ENCODE peak calls at places on chromosomes 4 and X, in ten cellular contexts. I, U, L, C, K, B, E, N, A and H are unnamed samples.

GRCh38 chr4:73612032-73612431 is 8.2 kb downstream of the RASSF6 start:
- DNase-seq in I (no peak), U (no peak), L (no peak), C (no peak), K (no peak), B (no peak), E (no peak), N (peak), A (no peak), H (no peak)

GRCh38 chrX:123230798-123231197 is 46.7 kb downstream of the GRIA3 start:
- DNase-seq in I (no peak), U (no peak), L (no peak), C (no peak), K (no peak), B (no peak), E (no peak), N (no peak), A (no peak), H (no peak)

GRCh38 chr4:115871596-115871995 is 758.2 kb upstream of the NDST4 start:
- DNase-seq in I (no peak), U (no peak), L (no peak), C (no peak), K (no peak), B (no peak), E (no peak), N (no peak), A (no peak), H (no peak)

GRCh38 chrX:136397001-136397400 is 90.7 kb upstream of the BRS3 start:
- DNase-seq in I (no peak), U (no peak), L (no peak), C (no peak), K (no peak), B (no peak), E (no peak), N (peak), A (no peak), H (no peak)

GRCh38 chrX:24203072-24203808 is 53.7 kb downstream of the ZFX start:
- DNase-seq in I (no peak), U (no peak), L (no peak), C (no peak), K (no peak), B (no peak), E (no peak), N (no peak), A (no peak), H (no peak)

GRCh38 chr4:153295131-153295755 is 49.2 kb upstream of the MND1 start:
- DNase-seq in I (no peak), U (no peak), L (no peak), C (no peak), K (no peak), B (no peak), E (no peak), N (no peak), A (no peak), H (no peak)

GRCh38 chrX:55342533-55343501 is 78.1 kb upstream of the PAGE3 start:
- DNase-seq in I (no peak), U (peak), L (no peak), C (no peak), K (no peak), B (no peak), E (peak), N (peak), A (no peak), H (no peak)

GRCh38 chrX:2967998-2968909 is 38.1 kb upstream of the ARSH start:
- DNase-seq in I (no peak), U (peak), L (peak), C (no peak), K (no peak), B (no peak), E (no peak), N (peak), A (no peak), H (peak)

GRCh38 chrX:38578152-38578551 is 16.8 kb downstream of the TSPAN7 start:
- DNase-seq in I (no peak), U (no peak), L (no peak), C (no peak), K (no peak), B (no peak), E (no peak), N (no peak), A (no peak), H (no peak)

GRCh38 chr4:185374573-185374972 is 21.2 kb downstream of the LRP2BP start:
- DNase-seq in I (no peak), U (no peak), L (no peak), C (no peak), K (no peak), B (no peak), E (no peak), N (no peak), A (no peak), H (no peak)

GRCh38 chrX:45621356-45622041 is 420.8 kb upstream of the DIPK2B start:
- DNase-seq in I (no peak), U (no peak), L (no peak), C (no peak), K (no peak), B (no peak), E (no peak), N (peak), A (no peak), H (no peak)

GRCh38 chr4:137804906-137805511 is 272.7 kb upstream of the PCDH18 start:
- DNase-seq in I (no peak), U (no peak), L (no peak), C (no peak), K (no peak), B (no peak), E (no peak), N (no peak), A (no peak), H (no peak)

GRCh38 chr4:116016201-116016600 is 902.8 kb upstream of the NDST4 start:
- DNase-seq in I (no peak), U (no peak), L (no peak), C (no peak), K (no peak), B (no peak), E (no peak), N (peak), A (no peak), H (peak)

GRCh38 chrX:20362268-20363002 is 95.7 kb upstream of the RPS6KA3 start:
- DNase-seq in I (no peak), U (no peak), L (no peak), C (no peak), K (no peak), B (no peak), E (no peak), N (peak), A (no peak), H (no peak)

GRCh38 chr4:174873931-174874330 is 44.2 kb upstream of the ADAM29 start:
- DNase-seq in I (no peak), U (no peak), L (no peak), C (no peak), K (no peak), B (no peak), E (peak), N (peak), A (no peak), H (no peak)

GRCh38 chrX:21845096-21845495 is 5.7 kb downstream of the MBTPS2 start:
- DNase-seq in I (no peak), U (no peak), L (no peak), C (no peak), K (no peak), B (no peak), E (no peak), N (no peak), A (no peak), H (no peak)

GRCh38 chrX:155094468-155095061 is 23.3 kb downstream of the BRCC3 start:
- DNase-seq in I (no peak), U (no peak), L (no peak), C (no peak), K (no peak), B (no peak), E (peak), N (peak), A (no peak), H (peak)

GRCh38 chrX:23012162-23012561 is 12.4 kb downstream of the DDX53 start:
- DNase-seq in I (no peak), U (no peak), L (no peak), C (no peak), K (no peak), B (no peak), E (peak), N (no peak), A (no peak), H (no peak)

GRCh38 chr4:145132521-145133098 is 34.5 kb downstream of the ABCE1 start:
- DNase-seq in I (no peak), U (no peak), L (no peak), C (no peak), K (no peak), B (no peak), E (no peak), N (peak), A (no peak), H (peak)

GRCh38 chr4:19266566-19266965 is 985.1 kb upstream of the SLIT2 start:
- DNase-seq in I (no peak), U (no peak), L (no peak), C (no peak), K (no peak), B (no peak), E (no peak), N (no peak), A (no peak), H (no peak)

GRCh38 chr4:7823416-7823824 is 116.2 kb downstream of the AFAP1 start:
- DNase-seq in I (no peak), U (peak), L (peak), C (peak), K (no peak), B (no peak), E (peak), N (peak), A (peak), H (no peak)

GRCh38 chr4:82500830-82501229 is 61.0 kb downstream of the TMEM150C start:
- DNase-seq in I (no peak), U (no peak), L (no peak), C (no peak), K (no peak), B (no peak), E (no peak), N (no peak), A (no peak), H (no peak)

GRCh38 chr4:94544811-94545210 is 93.1 kb downstream of the PDLIM5 start:
- DNase-seq in I (no peak), U (no peak), L (no peak), C (no peak), K (no peak), B (no peak), E (no peak), N (peak), A (no peak), H (no peak)

GRCh38 chr4:168655182-168655581 is 158.3 kb downstream of the PALLD start:
- DNase-seq in I (no peak), U (no peak), L (no peak), C (no peak), K (no peak), B (no peak), E (no peak), N (no peak), A (no peak), H (no peak)

GRCh38 chr4:8860096-8860891 is 11.3 kb downstream of the HMX1 start:
- DNase-seq in I (no peak), U (no peak), L (no peak), C (no peak), K (peak), B (no peak), E (no peak), N (no peak), A (no peak), H (no peak)

GRCh38 chr4:7217453-7218310 is 25.3 kb downstream of the SORCS2 start:
- DNase-seq in I (peak), U (no peak), L (no peak), C (no peak), K (no peak), B (no peak), E (no peak), N (no peak), A (no peak), H (no peak)

GRCh38 chr4:2419814-2420213 is 1.1 kb downstream of the CFAP99 start:
- DNase-seq in I (no peak), U (no peak), L (no peak), C (peak), K (no peak), B (no peak), E (no peak), N (no peak), A (no peak), H (no peak)
- H3K4me3 ChIP-seq in I (no peak), U (no peak), L (no peak), C (no peak), K (no peak), B (no peak), E (no peak), N (no peak), A (no peak), H (no peak)

GRCh38 chr4:51862199-51862598 is 19.2 kb downstream of the DCUN1D4 start:
- DNase-seq in I (no peak), U (no peak), L (no peak), C (no peak), K (no peak), B (no peak), E (no peak), N (no peak), A (no peak), H (no peak)
- TF ChIP-seq CTCF in I (no peak), U (no peak), L (no peak), C (no peak), K (no peak), B (no peak), E (no peak), N (no peak), A (no peak), H (no peak)

DNA sequence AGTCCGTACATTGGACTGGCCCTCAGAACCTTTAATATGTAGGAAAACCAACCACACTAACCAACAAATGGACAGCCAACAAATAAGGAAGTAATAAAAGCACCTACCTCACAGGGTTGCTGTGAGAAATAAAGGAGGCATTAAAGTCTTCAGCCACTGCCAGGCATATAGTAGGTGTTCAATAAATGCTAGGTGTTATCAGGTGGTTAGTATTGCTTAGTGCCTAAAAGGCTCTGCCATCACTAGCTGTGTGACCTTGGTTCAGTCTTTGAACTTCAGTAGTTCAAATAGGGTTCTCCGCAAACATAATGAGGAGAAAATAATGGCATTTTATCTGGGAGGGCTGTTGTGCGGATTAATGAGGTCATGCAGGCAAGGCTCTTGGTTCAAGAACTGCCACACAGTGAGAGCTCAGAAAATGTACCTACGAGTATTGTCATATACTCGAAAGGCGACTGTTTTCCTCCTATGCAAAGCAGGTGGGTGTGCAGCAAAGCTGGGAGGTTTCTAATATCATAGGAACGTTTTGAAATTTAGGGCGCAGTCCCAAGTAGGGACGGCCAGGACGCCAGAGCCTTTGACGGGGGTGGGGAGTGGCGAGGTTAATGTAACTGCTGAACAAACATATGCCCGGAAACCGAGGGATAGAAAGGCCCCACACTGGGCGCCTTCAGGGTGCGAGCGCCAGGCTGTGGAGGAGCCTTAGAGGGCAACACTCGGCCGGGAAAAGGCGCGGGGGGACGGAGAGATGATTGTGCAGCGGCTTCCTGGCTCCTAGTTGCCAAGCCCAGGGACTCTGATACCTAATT is 7.0 kb upstream of the GSX2 start:
- DNase-seq in I (no peak), U (no peak), L (peak), C (no peak), K (no peak), B (no peak), E (no peak), N (no peak), A (no peak), H (no peak)
- H3K4me3 ChIP-seq in I (no peak), U (no peak), L (no peak), C (no peak), K (no peak), B (no peak), E (no peak), N (no peak), A (peak), H (no peak)

GRCh38 chr4:56739104-56739777 is 58.1 kb upstream of the HOPX start:
- DNase-seq in I (no peak), U (no peak), L (no peak), C (no peak), K (no peak), B (no peak), E (no peak), N (peak), A (no peak), H (no peak)
- TF ChIP-seq CTCF in I (no peak), U (no peak), L (no peak), C (no peak), K (no peak), B (no peak), E (no peak), N (no peak), A (no peak), H (no peak)

DNA sequence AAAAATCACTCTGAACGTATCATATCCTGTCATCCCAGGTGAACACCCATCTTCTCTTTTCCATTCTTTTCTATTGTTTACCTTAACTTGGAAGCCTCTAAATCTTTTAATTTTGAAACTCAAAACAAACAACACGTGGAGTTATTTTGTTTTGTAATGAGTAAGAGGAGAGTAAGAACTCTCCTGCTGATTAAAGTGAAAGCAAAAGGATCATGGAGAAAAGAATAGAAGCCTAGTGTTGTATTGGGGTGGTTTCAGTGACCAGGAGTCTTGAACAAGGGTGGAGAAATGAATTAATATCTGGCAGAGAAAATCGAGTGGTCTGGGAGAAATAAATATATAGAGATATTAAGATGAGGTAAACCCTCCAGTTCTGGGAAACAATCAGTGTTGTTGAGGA is 237.4 kb upstream of the UGT8 start:
- DNase-seq in I (no peak), U (no peak), L (no peak), C (no peak), K (no peak), B (no peak), E (no peak), N (no peak), A (no peak), H (no peak)
- H3K4me3 ChIP-seq in I (no peak), U (no peak), L (no peak), C (no peak), K (no peak), B (no peak), E (peak), N (no peak), A (no peak), H (no peak)